ENCODE peak calls at places on chromosomes 12 and 14, in seven cellular contexts. K, O, F, L, Q, B and D are unnamed samples.

GRCh38 chr12:108204117-108204516 is 75.0 kb downstream of the WSCD2 start:
- DNase-seq in K (no peak), O (no peak), F (no peak), L (no peak), Q (no peak), B (no peak), D (no peak)

GRCh38 chr14:67857778-67858350 is 38.3 kb downstream of the RAD51B start:
- DNase-seq in K (no peak), O (no peak), F (no peak), L (peak), Q (no peak), B (no peak), D (no peak)

GRCh38 chr12:132108211-132108832 is 35.8 kb downstream of the DDX51 start:
- DNase-seq in K (no peak), O (peak), F (no peak), L (peak), Q (no peak), B (no peak), D (no peak)

GRCh38 chr12:74283646-74284045 is 254.0 kb upstream of the ATXN7L3B start:
- DNase-seq in K (no peak), O (no peak), F (no peak), L (no peak), Q (no peak), B (no peak), D (no peak)

GRCh38 chr14:96189288-96189711 is 15.3 kb upstream of the BDKRB2 start:
- DNase-seq in K (no peak), O (no peak), F (no peak), L (no peak), Q (no peak), B (no peak), D (no peak)

GRCh38 chr12:14828896-14829295 is 14.4 kb downstream of the ART4 start:
- DNase-seq in K (no peak), O (peak), F (peak), L (no peak), Q (no peak), B (no peak), D (no peak)

GRCh38 chr12:89695100-89695499 is 13.5 kb downstream of the ATP2B1 start:
- DNase-seq in K (no peak), O (no peak), F (no peak), L (no peak), Q (no peak), B (no peak), D (no peak)

GRCh38 chr12:119322324-119322723 is 12.2 kb upstream of the CCDC60 start:
- DNase-seq in K (no peak), O (no peak), F (no peak), L (peak), Q (no peak), B (no peak), D (no peak)

GRCh38 chr12:54352891-54353874 is 11.1 kb downstream of the GPR84 start:
- DNase-seq in K (peak), O (peak), F (peak), L (peak), Q (no peak), B (no peak), D (no peak)

DNA sequence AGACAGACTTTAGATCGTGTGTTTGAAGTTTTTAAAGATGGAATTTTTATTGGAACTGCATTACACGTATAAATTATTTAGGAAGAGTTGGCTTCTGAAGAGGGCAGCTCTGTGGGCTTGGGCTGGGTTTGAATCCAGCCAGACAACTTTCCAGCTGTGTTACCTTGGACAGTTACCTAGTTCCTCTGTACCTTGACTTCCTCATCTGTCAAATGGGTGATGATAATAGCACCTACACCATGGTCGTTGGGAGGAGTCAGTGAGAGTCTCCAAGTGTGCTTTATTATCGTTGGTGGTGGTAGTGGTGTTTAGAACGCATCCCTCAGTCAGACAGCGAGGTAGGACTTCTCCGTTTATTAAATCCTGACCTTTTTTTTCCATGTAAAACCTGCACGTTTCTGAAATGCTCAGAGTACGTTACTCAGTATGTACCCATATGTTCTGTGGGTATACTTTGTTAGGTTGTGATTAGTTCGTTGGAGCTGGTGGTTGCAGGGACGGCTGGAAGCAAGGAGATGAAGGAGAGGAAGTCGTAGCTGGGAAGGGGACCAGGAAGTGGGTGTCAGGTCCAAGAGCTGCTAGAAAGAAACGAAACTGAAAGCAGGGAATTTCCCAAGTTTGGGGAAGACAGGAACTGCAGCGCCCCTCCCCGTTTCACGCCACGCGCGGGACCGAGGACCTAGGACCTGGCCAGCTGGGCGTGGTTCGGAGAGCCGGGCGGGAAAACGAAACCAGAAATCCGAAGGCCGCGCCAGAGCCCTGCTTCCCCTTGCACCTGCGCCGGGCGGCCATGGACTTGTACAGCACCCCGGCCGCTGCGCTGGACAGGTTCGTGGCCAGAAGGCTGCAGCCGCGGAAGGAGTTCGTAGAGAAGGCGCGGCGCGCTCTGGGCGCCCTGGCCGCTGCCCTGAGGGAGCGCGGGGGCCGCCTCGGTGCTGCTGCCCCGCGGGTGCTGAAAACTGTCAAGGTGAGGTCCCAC is at the start of gene OAS3:
- DNase-seq in K (peak), O (peak), F (peak), L (peak), Q (no peak), B (peak), D (peak)
- H3K27ac ChIP-seq in K (peak), O (no peak), F (no peak), L (peak), Q (no peak), B (peak), D (peak)

GRCh38 chr12:6950944-6951540 is at the start of gene PTPN6:
- DNase-seq in K (no peak), O (no peak), F (no peak), L (peak), Q (no peak), B (peak), D (peak)
- H3K4me3 ChIP-seq in K (no peak), O (no peak), F (no peak), L (peak), Q (peak), B (peak), D (peak)

GRCh38 chr14:101961746-101962502 is 2.4 kb upstream of the DYNC1H1 start:
- DNase-seq in K (no peak), O (no peak), F (no peak), L (no peak), Q (peak), B (no peak), D (peak)
- H3K27ac ChIP-seq in K (no peak), O (no peak), F (no peak), L (peak), Q (peak), B (no peak), D (peak)

GRCh38 chr12:15988983-15989382 is 77.9 kb downstream of the DERA start:
- DNase-seq in K (no peak), O (no peak), F (no peak), L (no peak), Q (no peak), B (no peak), D (no peak)
- H3K4me3 ChIP-seq in K (no peak), O (no peak), F (no peak), L (no peak), Q (no peak), B (no peak), D (no peak)